ENCODE peak calls at places on chromosome 19, in four cellular contexts. S, H, V and N are unnamed samples.

GRCh38 chr19:46515879-46516350 is 20.2 kb upstream of the PNMA8B start:
- DNase-seq in H (no peak), V (no peak), S (no peak), N (no peak)

GRCh38 chr19:45568732-45569131 is 15.9 kb downstream of the OPA3 start:
- DNase-seq in S (no peak), H (no peak), V (no peak), N (peak; percentile 52)

GRCh38 chr19:19510432-19510831 is 4.9 kb downstream of the TSSK6 start:
- DNase-seq in H (peak; percentile 20), V (no peak), S (no peak), N (no peak)

GRCh38 chr19:45601524-45602522 is at the start of gene GPR4:
- DNase-seq in H (no peak), V (peak; percentile 57), S (no peak), N (no peak)

GRCh38 chr19:3516675-3517207 is 10.6 kb downstream of the FZR1 start:
- DNase-seq in H (no peak), V (no peak), S (no peak), N (no peak)

GRCh38 chr19:15304140-15304705 is 28.1 kb downstream of the BRD4 start:
- DNase-seq in H (no peak), S (peak; percentile 30), V (peak; percentile 48), N (no peak)

GRCh38 chr19:18205180-18205915 is 1.5 kb upstream of the RAB3A start:
- DNase-seq in S (peak; percentile 87), V (peak; percentile 91), H (peak; percentile 54), N (no peak)

GRCh38 chr19:12685831-12686230 is 2.0 kb upstream of the GNG14 start:
- DNase-seq in S (no peak), H (no peak), V (no peak), N (no peak)

GRCh38 chr19:14459703-14460102 is 15.5 kb downstream of the PTGER1 start:
- DNase-seq in H (no peak), V (no peak), S (no peak), N (no peak)

GRCh38 chr19:18612772-18613588 is at the start of gene TMEM59L:
- DNase-seq in V (peak; percentile 51), H (no peak), S (no peak), N (no peak)

GRCh38 chr19:46412034-46412982 is 1.1 kb downstream of the CCDC8 start:
- DNase-seq in S (no peak), V (no peak), H (no peak), N (no peak)

GRCh38 chr19:17946965-17947784 is 14.4 kb downstream of the CCDC124 start:
- DNase-seq in H (no peak), S (no peak), V (no peak), N (no peak)

GRCh38 chr19:711224-711623 is 2.5 kb downstream of the PALM start:
- DNase-seq in S (no peak), V (no peak), H (no peak), N (no peak)

GRCh38 chr19:12796146-12797071 is 5.1 kb downstream of the JUNB start:
- DNase-seq in V (peak; percentile 78), H (peak; percentile 76), S (peak; percentile 84), N (no peak)

GRCh38 chr19:50646074-50646807 is 3.0 kb upstream of the C19orf81 start:
- DNase-seq in H (peak; percentile 5), S (no peak), V (no peak), N (peak; percentile 18)

GRCh38 chr19:43664008-43664407 is 6.0 kb downstream of the PLAUR start:
- DNase-seq in S (no peak), H (no peak), V (no peak), N (no peak)

GRCh38 chr19:11007376-11007775 is 46.5 kb downstream of the SMARCA4 start:
- DNase-seq in H (no peak), V (no peak), S (no peak), N (no peak)

GRCh38 chr19:42277821-42278809 is 9.1 kb downstream of the CIC start:
- DNase-seq in S (no peak), H (peak; percentile 74), V (no peak), N (no peak)

GRCh38 chr19:21912654-21913053 is 76.7 kb upstream of the ZNF43 start:
- DNase-seq in H (no peak), V (no peak), S (no peak), N (no peak)

GRCh38 chr19:4174895-4175668 is 7.3 kb downstream of the SIRT6 start:
- DNase-seq in H (no peak), S (no peak), V (no peak), N (no peak)

GRCh38 chr19:29757551-29757950 is 42.5 kb upstream of the C19orf12 start:
- DNase-seq in S (no peak), V (no peak), H (no peak), N (no peak)

GRCh38 chr19:56217039-56217949 is 15.2 kb downstream of the ZSCAN5C start:
- DNase-seq in V (peak; percentile 21), S (no peak), H (no peak), N (no peak)

GRCh38 chr19:56223481-56223880 is 21.4 kb downstream of the ZSCAN5C start:
- DNase-seq in V (no peak), H (no peak), S (no peak), N (no peak)

GRCh38 chr19:56222901-56223300 is 20.8 kb downstream of the ZSCAN5C start:
- DNase-seq in S (no peak), V (no peak), H (no peak), N (no peak)

DNA sequence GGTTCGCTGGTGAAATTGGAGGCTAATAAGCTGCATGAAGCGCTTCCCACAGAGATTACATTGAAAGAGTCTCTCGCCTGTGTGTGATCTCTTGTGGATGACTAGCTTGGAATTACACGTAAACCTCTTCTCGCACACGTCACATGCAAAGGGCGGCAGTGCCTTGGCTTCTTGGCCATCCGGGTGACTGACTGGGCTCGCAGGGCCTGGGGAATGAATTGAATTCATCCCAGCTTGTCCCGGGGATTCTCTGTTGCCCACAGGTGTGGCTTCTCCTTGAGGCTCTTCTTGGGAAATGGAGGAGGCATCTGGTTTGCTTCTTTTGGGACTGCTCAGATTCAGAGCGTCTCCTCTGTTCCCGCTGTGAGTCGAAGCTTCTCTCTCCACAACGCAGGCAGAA is 19.8 kb downstream of the ZSCAN5C start:
- DNase-seq in V (no peak), S (no peak), H (no peak), N (no peak)
- TF ChIP-seq CTCF in V (no peak), S (no peak), H (no peak), N (no peak)

GRCh38 chr19:16445238-16446107 is 26.3 kb downstream of the EPS15L1 start:
- DNase-seq in V (no peak), S (no peak), H (no peak), N (no peak)

GRCh38 chr19:16446108-16447014 is 25.4 kb downstream of the EPS15L1 start:
- DNase-seq in S (no peak), V (no peak), H (no peak), N (no peak)

GRCh38 chr19:16444273-16444597 is 27.5 kb downstream of the EPS15L1 start:
- DNase-seq in V (no peak), H (no peak), S (no peak), N (no peak)

GRCh38 chr19:16442386-16443276 is 29.1 kb downstream of the EPS15L1 start:
- DNase-seq in H (no peak), S (no peak), V (peak; percentile 45), N (no peak)

GRCh38 chr19:16441661-16442071 is 30.1 kb downstream of the EPS15L1 start:
- DNase-seq in H (peak; percentile 41), S (no peak), V (no peak), N (no peak)
- H3K36me3 ChIP-seq in H (peaks cover 6% of the 10 kb centered on the region), S (peaks cover 15% of the 10 kb centered on the region), V (no peaks in the 10 kb centered on the region), N (no peaks in the 10 kb centered on the region)

GRCh38 chr19:48770223-48770622 is 14.9 kb downstream of the FGF21 start:
- DNase-seq in S (no peak), H (peak; percentile 59), V (no peak), N (no peak)

GRCh38 chr19:48772503-48772953 is 17.2 kb downstream of the FGF21 start:
- DNase-seq in V (no peak), S (no peak), H (no peak), N (no peak)

GRCh38 chr19:48768989-48769713 is 13.8 kb downstream of the FGF21 start:
- DNase-seq in V (no peak), S (no peak), H (no peak), N (no peak)

DNA sequence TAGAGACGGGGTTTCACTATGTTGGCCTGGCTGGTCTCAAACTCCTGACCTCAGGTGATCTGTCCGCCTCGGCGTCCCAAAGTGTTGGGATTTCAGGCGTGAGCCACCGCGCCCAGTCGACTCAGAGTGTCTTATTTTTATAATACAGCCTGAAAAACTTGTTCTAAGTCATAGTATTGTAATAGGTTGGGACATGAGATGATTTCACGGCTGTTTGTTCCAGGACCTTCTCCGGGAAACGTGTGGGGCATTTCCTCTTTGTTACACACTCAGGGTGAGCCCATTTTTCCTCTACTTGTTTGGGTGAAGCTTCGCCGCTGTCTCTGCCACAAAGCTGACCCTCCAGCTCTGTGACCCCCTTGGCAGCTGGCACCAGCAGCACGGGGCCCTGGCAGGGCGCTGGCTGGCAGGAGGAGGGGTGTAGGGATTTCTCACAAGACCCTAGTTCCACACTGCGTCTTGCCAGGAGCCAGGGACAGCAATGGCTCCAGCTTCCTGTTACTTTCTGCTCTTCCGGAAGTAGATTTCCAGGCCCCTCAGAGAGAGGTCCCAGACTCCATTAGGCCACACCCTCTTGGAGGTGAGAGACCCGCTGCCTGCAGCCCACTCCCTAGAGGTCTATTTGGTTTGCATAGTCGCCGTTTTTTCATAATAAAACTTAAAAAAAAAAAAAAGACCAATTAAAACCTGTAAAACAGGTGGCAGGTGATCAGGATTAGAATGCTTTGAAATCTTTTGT is 15.6 kb downstream of the FGF21 start:
- DNase-seq in S (no peak), V (no peak), H (no peak), N (no peak)
- H3K4me3 ChIP-seq in S (no peak overlapping the region), V (no peak overlapping the region), H (peak overlapping the region; percentile 19), N (no peak overlapping the region)

DNA sequence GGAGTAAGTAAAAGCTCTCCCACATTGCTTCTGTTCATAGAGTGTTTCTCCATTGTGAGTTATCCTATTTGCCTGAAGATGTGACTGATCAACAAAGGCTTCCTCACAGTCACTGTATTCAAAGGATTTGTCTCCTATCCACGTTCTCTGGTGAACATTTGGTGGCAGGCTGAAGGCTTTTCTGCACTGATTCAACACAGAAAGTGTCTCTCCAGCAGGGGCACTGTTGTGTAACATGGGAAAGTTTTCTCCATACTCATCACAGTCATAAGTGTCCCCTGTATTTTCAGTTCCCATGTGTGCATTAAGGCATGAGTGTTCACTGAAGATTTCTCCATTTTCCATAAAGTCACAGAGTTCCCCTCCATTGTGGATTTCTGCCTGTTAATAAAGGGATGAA is 17.6 kb downstream of the ZNF121 start:
- DNase-seq in S (no peak), V (no peak), H (no peak), N (no peak)
- TF ChIP-seq CTCF in S (no peak), V (no peak), H (no peak), N (no peak)